ENCODE peak calls at places on chromosomes 2 and 18, in four cellular contexts. F, Z, K and B are unnamed samples.

GRCh38 chr2:39403311-39403710 is 33.8 kb downstream of the MAP4K3 start:
- DNase-seq in F (no peak), K (no peak), Z (no peak), B (no peak)

GRCh38 chr2:3728104-3729054 is 25.0 kb downstream of the DCDC2C start:
- DNase-seq in Z (peak), F (peak), K (no peak), B (no peak)

GRCh38 chr18:77057043-77057442 is 75.5 kb downstream of the MBP start:
- DNase-seq in Z (no peak), K (no peak), F (no peak), B (no peak)

GRCh38 chr2:2542966-2543555 is 212.0 kb upstream of the MYT1L start:
- DNase-seq in K (no peak), Z (peak), F (no peak), B (no peak)

GRCh38 chr2:119760237-119760807 is 600 bp downstream of the PTPN4 start:
- DNase-seq in F (no peak), K (no peak), Z (no peak), B (no peak)

GRCh38 chr2:158600155-158600802 is 143.5 kb downstream of the PKP4 start:
- DNase-seq in K (peak), F (no peak), Z (no peak), B (no peak)

GRCh38 chr2:230503798-230504197 is 87.8 kb downstream of the SP100 start:
- DNase-seq in F (no peak), Z (no peak), K (no peak), B (no peak)

GRCh38 chr2:111624401-111625156 is 259.4 kb downstream of the ANAPC1 start:
- DNase-seq in Z (no peak), F (no peak), K (peak), B (no peak)

GRCh38 chr2:152189622-152190495 is 14.3 kb upstream of the STAM2 start:
- DNase-seq in F (peak), K (no peak), Z (peak), B (no peak)

GRCh38 chr2:226553333-226553732 is 246.3 kb downstream of the IRS1 start:
- DNase-seq in Z (no peak), F (no peak), K (no peak), B (no peak)

GRCh38 chr2:99662761-99663341 is 173.0 kb upstream of the REV1 start:
- DNase-seq in Z (no peak), K (peak), F (no peak), B (no peak)

GRCh38 chr2:169091761-169092523 is 22.6 kb downstream of the DHRS9 start:
- DNase-seq in Z (no peak), K (no peak), F (no peak), B (no peak)

DNA sequence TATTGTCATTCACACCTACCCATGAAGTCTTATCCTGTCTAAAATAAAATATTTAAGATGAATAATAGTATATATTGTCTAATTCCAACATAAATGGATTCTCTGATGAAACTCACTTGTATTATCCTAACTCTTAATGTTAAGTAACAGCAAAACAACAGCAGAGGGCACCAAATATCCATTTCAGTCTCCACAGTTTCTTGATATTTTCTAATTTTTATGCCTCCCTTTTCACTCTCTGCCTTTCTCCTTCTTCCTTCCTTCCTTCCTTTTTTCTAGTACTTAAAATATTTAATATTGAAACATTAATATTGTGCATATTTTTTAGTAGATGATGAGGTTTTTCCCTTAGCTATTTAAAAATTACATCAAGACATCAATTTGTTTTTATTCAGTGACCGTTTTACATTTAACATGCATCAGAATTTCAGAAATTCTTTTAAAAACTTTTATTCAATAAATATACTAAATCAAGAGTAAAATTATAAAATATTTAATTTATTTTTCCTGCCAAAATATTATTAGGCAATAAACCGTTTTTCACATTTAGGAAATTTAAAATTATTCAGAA is 97.6 kb downstream of the WDR7 start:
- DNase-seq in F (peak), K (peak), Z (peak), B (no peak)
- TF ChIP-seq CTCF in F (no peak), K (peak), Z (no peak), B (peak)

DNA sequence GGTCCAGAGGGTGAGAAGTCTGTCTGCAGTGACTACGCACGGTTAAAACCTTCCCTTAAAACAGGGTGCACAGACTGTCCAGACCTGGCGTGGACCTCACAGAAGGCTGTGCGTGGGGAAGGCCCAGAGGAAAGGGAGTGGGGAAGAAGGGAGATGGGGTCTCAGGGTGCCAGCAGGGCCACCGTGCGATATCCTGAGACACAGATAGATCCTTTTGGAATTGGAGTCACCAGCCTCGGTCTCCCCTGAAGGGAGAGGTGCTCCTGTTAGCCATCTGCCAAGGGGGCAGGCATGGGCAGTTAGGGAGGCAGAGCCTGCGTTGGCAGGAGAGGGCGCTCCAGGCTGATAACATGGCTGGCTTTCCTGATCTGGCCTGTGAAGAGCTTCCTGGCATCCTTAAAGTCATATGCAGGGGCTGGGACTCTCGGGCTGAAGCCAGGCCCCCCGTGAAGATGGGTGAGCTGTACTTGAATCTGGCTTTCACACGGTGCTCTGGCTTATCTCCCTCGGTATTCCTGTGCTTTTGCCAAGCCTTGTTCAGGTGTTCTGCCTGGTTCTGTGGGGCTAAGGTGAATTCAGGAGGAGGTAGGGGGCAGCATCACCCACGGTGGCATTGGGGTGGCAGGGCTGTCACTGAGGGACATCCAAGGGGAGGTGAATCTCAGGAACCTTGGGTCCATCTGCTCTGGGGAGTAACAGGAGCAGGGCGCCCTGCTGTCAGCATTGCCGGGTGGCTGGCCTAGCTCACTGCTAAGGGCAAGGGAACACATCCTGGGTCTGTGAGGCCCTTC is 107.2 kb upstream of the SMAD2 start:
- DNase-seq in F (no peak), K (no peak), Z (no peak), B (no peak)
- TF ChIP-seq CTCF in F (no peak), K (peak), Z (no peak), B (peak)

GRCh38 chr2:235856151-235856819 is 311.9 kb downstream of the GBX2 start:
- DNase-seq in Z (no peak), K (no peak), F (no peak), B (no peak)
- TF ChIP-seq CTCF in Z (no peak), K (no peak), F (no peak), B (no peak)

DNA sequence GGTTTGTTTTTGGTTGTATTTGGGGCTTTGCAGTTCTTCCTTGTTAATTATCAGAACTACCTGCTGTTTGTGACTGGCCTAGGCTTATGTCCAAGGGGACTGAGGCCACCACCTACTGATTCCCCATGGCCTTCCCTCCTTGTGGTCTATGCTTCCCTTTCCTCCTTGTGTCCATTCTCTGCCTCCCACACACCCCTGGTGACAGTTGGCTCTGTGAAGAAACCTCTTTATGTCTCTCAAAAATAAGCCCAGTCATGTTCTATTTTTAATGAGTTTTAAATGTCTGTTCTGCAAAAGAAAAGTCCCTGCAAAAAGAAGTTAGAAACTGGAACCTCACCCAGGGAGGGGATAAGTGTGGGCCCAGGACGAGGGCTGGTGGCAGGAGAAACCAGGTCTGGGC is 105.0 kb downstream of the SMC6 start:
- DNase-seq in F (no peak), Z (no peak), K (no peak), B (no peak)
- TF ChIP-seq CTCF in F (no peak), Z (no peak), K (no peak), B (no peak)